ENCODE peak calls at places on chromosomes 11 and 22, in six cellular contexts. E, R, T, H, O and S are unnamed samples.

GRCh38 chr22:35752172-35752832 is 34.6 kb downstream of the APOL5 start:
- DNase-seq in H (no peak), O (no peak), E (no peak), R (no peak), T (no peak), S (no peak)

GRCh38 chr11:8702598-8702915 is 20.0 kb downstream of the RPL27A start:
- DNase-seq in T (no peak), O (no peak), R (no peak), H (no peak), E (no peak), S (no peak)

GRCh38 chr11:126654886-126655806 is 299.7 kb downstream of the ST3GAL4 start:
- DNase-seq in O (no peak), T (no peak), R (no peak), E (no peak), H (no peak), S (no peak)

GRCh38 chr11:8721740-8722139 is 39.1 kb downstream of the RPL27A start:
- DNase-seq in R (no peak), E (no peak), O (no peak), T (peak), H (no peak), S (no peak)

GRCh38 chr11:57491371-57492061 is 24.0 kb downstream of the SLC43A1 start:
- DNase-seq in T (peak), H (peak), R (no peak), O (no peak), E (peak), S (peak)

GRCh38 chr22:47144791-47145425 is 382.5 kb downstream of the TBC1D22A start:
- DNase-seq in T (no peak), H (no peak), O (no peak), E (no peak), R (no peak), S (no peak)

GRCh38 chr11:113690619-113691569 is 15.2 kb downstream of the TMPRSS5 start:
- DNase-seq in H (peak), O (no peak), R (no peak), T (peak), E (peak), S (no peak)

GRCh38 chr22:12601870-12602779 is 2925.9 kb upstream of the OR11H1 start:
- DNase-seq in O (no peak), T (peak), H (no peak), R (peak), E (no peak), S (no peak)

GRCh38 chr11:19820100-19820499 is 107.5 kb downstream of the NAV2 start:
- DNase-seq in O (peak), E (no peak), T (peak), R (no peak), H (no peak), S (no peak)

GRCh38 chr11:112977620-112978212 is 16.5 kb downstream of the NCAM1 start:
- DNase-seq in O (peak), H (no peak), T (peak), E (no peak), R (no peak), S (no peak)

GRCh38 chr11:117875397-117876048 is 935 bp downstream of the FXYD6 start:
- DNase-seq in R (no peak), O (no peak), T (no peak), E (no peak), H (no peak), S (peak)

GRCh38 chr22:19291218-19291579 is 320 bp downstream of the CLTCL1 start:
- DNase-seq in O (no peak), R (peak), H (no peak), E (no peak), T (peak), S (no peak)

GRCh38 chr11:121892131-121892681 is 223.8 kb downstream of the BLID start:
- DNase-seq in R (no peak), O (peak), T (peak), H (no peak), E (no peak), S (no peak)

GRCh38 chr11:118842369-118842768 is 41.3 kb upstream of the CXCR5 start:
- DNase-seq in H (no peak), E (no peak), R (no peak), T (no peak), O (no peak), S (no peak)

GRCh38 chr11:36451681-36452080 is 58.4 kb downstream of the TRAF6 start:
- DNase-seq in E (no peak), R (no peak), T (no peak), H (no peak), O (no peak), S (no peak)

GRCh38 chr22:43488937-43489336 is 77.1 kb downstream of the MPPED1 start:
- DNase-seq in T (no peak), R (no peak), H (no peak), E (no peak), O (no peak), S (no peak)

GRCh38 chr11:113193894-113194293 is 120.5 kb upstream of the TTC12 start:
- DNase-seq in E (no peak), H (no peak), O (peak), R (no peak), T (no peak), S (no peak)

GRCh38 chr22:35258144-35258988 is 1.1 kb downstream of the HMGXB4 start:
- DNase-seq in R (no peak), T (peak), H (peak), O (no peak), E (peak), S (no peak)

GRCh38 chr11:46327829-46328228 is 19.4 kb upstream of the DGKZ start:
- DNase-seq in E (no peak), R (no peak), T (no peak), O (no peak), H (no peak), S (no peak)

GRCh38 chr22:50469377-50470305 is 5.2 kb downstream of the SBF1 start:
- DNase-seq in H (peak), R (peak), O (no peak), T (peak), E (no peak), S (peak)

GRCh38 chr11:85643255-85643654 is 4.5 kb upstream of the TMEM126A start:
- DNase-seq in R (no peak), O (no peak), E (no peak), H (no peak), T (no peak), S (no peak)

GRCh38 chr22:40635008-40635939 is 1.2 kb downstream of the MRTFA start:
- DNase-seq in R (no peak), H (no peak), T (peak), E (no peak), O (no peak), S (no peak)

GRCh38 chr11:47797633-47798032 is 30.5 kb upstream of the FNBP4 start:
- DNase-seq in O (no peak), E (no peak), H (peak), T (peak), R (no peak), S (no peak)

GRCh38 chr11:47443028-47443700 is 5.8 kb downstream of the RAPSN start:
- DNase-seq in E (peak), O (no peak), H (no peak), R (no peak), T (no peak), S (no peak)

GRCh38 chr22:45877651-45878050 is 99.3 kb downstream of the WNT7B start:
- DNase-seq in H (no peak), T (no peak), R (no peak), O (no peak), E (no peak), S (no peak)

GRCh38 chr11:103488021-103488420 is 378.8 kb downstream of the DYNC2H1 start:
- DNase-seq in H (no peak), T (no peak), O (no peak), E (no peak), R (no peak), S (no peak)

GRCh38 chr11:20089796-20090653 is 70.2 kb downstream of the DBX1 start:
- DNase-seq in H (no peak), O (no peak), T (no peak), E (no peak), R (no peak), S (no peak)

GRCh38 chr11:44812971-44813370 is 86.2 kb downstream of the TSPAN18 start:
- DNase-seq in T (no peak), E (no peak), H (no peak), R (no peak), O (no peak), S (no peak)

GRCh38 chr11:26399336-26399735 is 67.4 kb downstream of the ANO3 start:
- DNase-seq in R (no peak), E (no peak), O (no peak), H (no peak), T (no peak), S (no peak)

GRCh38 chr11:114250993-114251796 is 45.0 kb upstream of the NNMT start:
- DNase-seq in T (no peak), R (no peak), O (no peak), E (no peak), H (no peak), S (no peak)

GRCh38 chr11:57762235-57762866 is 749 bp downstream of the CTNND1 start:
- DNase-seq in R (no peak), O (no peak), E (no peak), H (no peak), T (no peak), S (no peak)

GRCh38 chr11:62459080-62459479 is 40.2 kb downstream of the SCGB1A1 start:
- DNase-seq in H (no peak), O (no peak), R (no peak), T (peak), E (no peak), S (no peak)

GRCh38 chr22:24225044-24225601 is 19.8 kb downstream of the GGT5 start:
- DNase-seq in E (no peak), O (no peak), R (no peak), T (no peak), H (no peak), S (no peak)

GRCh38 chr22:49960967-49961600 is 512 bp downstream of the PIM3 start:
- DNase-seq in T (peak), O (no peak), R (no peak), E (peak), H (no peak), S (no peak)

GRCh38 chr11:120001161-120002135 is 136.5 kb downstream of the TRIM29 start:
- DNase-seq in T (no peak), O (no peak), E (no peak), H (no peak), R (no peak), S (no peak)

GRCh38 chr11:92696076-92696475 is 273.4 kb upstream of the MTNR1B start:
- DNase-seq in R (no peak), T (no peak), H (no peak), E (no peak), O (no peak), S (no peak)

GRCh38 chr11:115385211-115385610 is 119.0 kb downstream of the CADM1 start:
- DNase-seq in O (no peak), R (no peak), T (no peak), H (no peak), E (no peak), S (no peak)

GRCh38 chr11:128208329-128209220 is 378.8 kb downstream of the ETS1 start:
- DNase-seq in T (peak), O (peak), R (no peak), E (peak), H (no peak), S (no peak)

GRCh38 chr22:24325105-24325757 is 54.6 kb downstream of the SPECC1L start:
- DNase-seq in T (peak), E (peak), O (peak), R (no peak), H (no peak), S (peak)